ENCODE peak calls at places on chromosomes 2 and 18, in four cellular contexts. Y is neural progenitor cell, D is GM23248, E is HepG2. Z is an unnamed sample.

GRCh38 chr2:162092656-162093556 is 18.9 kb upstream of the DPP4 start:
- DNase-seq in E (no peak), D (peak), Y (no peak), Z (no peak)

GRCh38 chr2:236745420-236746210 is 176.0 kb downstream of the ACKR3 start:
- DNase-seq in D (peak), E (peak), Y (peak), Z (no peak)

GRCh38 chr2:230932556-230933511 is 7.8 kb upstream of the GPR55 start:
- DNase-seq in E (no peak), D (peak), Y (no peak), Z (no peak)

GRCh38 chr2:195049372-195050031 is 607.5 kb upstream of the SLC39A10 start:
- DNase-seq in Y (no peak), D (peak), E (no peak), Z (no peak)

GRCh38 chr18:77056399-77057015 is 76.1 kb downstream of the MBP start:
- DNase-seq in Y (peak), E (peak), D (peak), Z (peak)

GRCh38 chr2:238553159-238553558 is 126.4 kb downstream of the ASB1 start:
- DNase-seq in E (no peak), Y (no peak), D (no peak), Z (no peak)

GRCh38 chr2:101787097-101787496 is 89.6 kb downstream of the MAP4K4 start:
- DNase-seq in Y (no peak), D (peak), E (no peak), Z (no peak)

GRCh38 chr2:236908456-236909388 is 177.0 kb upstream of the COPS8 start:
- DNase-seq in Y (no peak), E (no peak), D (no peak), Z (no peak)

GRCh38 chr18:21115519-21116411 is 4.2 kb upstream of the ROCK1 start:
- DNase-seq in Y (peak), D (peak), E (no peak), Z (no peak)

GRCh38 chr2:134029478-134029877 is 224.4 kb upstream of the MGAT5 start:
- DNase-seq in D (no peak), E (no peak), Y (no peak), Z (no peak)

GRCh38 chr18:77403969-77404535 is 154.4 kb downstream of the GALR1 start:
- DNase-seq in D (no peak), Y (no peak), E (no peak), Z (no peak)

GRCh38 chr2:180604077-180604476 is 376.3 kb upstream of the UBE2E3 start:
- DNase-seq in D (peak), Y (peak), E (peak), Z (peak)

GRCh38 chr2:109382236-109382930 is 231.4 kb downstream of the SEPTIN10 start:
- DNase-seq in Y (no peak), D (no peak), E (no peak), Z (no peak)

GRCh38 chr2:173027181-173028128 is 48.2 kb upstream of the MAP3K20 start:
- DNase-seq in D (peak), E (peak), Y (peak), Z (peak)

GRCh38 chr2:53252115-53252514 is 515.5 kb upstream of the CHAC2 start:
- DNase-seq in D (no peak), E (no peak), Y (no peak), Z (no peak)
- H2AFZ ChIP-seq in D (no peak), E (no peak), Y (no peak), Z (no peak)

GRCh38 chr2:9972621-9973445 is 21.3 kb downstream of the GRHL1 start:
- DNase-seq in Y (no peak), D (peak), E (no peak), Z (no peak)

GRCh38 chr2:9974344-9974743 is 22.9 kb downstream of the GRHL1 start:
- DNase-seq in E (no peak), D (no peak), Y (no peak), Z (no peak)

GRCh38 chr2:9975805-9976447 is 24.4 kb downstream of the GRHL1 start:
- DNase-seq in D (peak), Y (no peak), E (no peak), Z (no peak)

GRCh38 chr2:9973691-9974090 is 22.2 kb downstream of the GRHL1 start:
- DNase-seq in D (no peak), E (no peak), Y (no peak), Z (no peak)

DNA sequence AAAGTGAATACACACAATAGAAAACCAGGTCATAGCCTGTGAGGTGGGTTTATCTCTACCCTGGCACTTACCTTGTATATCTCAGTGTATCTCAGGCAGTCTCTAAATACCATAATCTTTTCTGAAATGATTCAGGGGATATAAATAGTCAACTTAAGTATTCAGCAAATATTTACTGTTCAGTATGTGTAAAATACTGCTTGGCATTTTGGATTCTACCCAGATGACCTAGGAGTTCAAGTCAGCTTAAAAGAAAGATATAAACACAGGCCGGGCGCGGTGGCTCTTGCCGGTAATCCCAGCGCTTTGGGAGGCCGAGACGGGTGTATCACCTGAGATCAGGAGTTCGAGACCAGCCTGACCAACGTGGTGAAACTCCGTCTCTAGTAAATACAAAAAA is 23.8 kb downstream of the GRHL1 start:
- DNase-seq in Y (no peak), D (no peak), E (no peak), Z (no peak)
- H3K27ac ChIP-seq in Y (no peak), D (no peak), E (no peak), Z (no peak)

GRCh38 chr18:7482342-7482741 is 84.8 kb upstream of the PTPRM start:
- DNase-seq in E (no peak), Y (no peak), D (peak), Z (no peak)
- H2AFZ ChIP-seq in E (no peak), Y (no peak), D (no peak), Z (no peak)

GRCh38 chr2:177282787-177283533 is 18.4 kb upstream of the NFE2L2 start:
- DNase-seq in E (no peak), D (no peak), Y (no peak), Z (no peak)

GRCh38 chr2:177279847-177280246 is 15.3 kb upstream of the NFE2L2 start:
- DNase-seq in D (no peak), Y (no peak), E (no peak), Z (no peak)

GRCh38 chr2:177283871-177284270 is 19.3 kb upstream of the NFE2L2 start:
- DNase-seq in Y (no peak), E (no peak), D (no peak), Z (no peak)

GRCh38 chr2:177281400-177282021 is 17.0 kb upstream of the NFE2L2 start:
- DNase-seq in E (no peak), Y (no peak), D (no peak), Z (no peak)

GRCh38 chr2:177282101-177282573 is 17.6 kb upstream of the NFE2L2 start:
- DNase-seq in D (peak), Y (no peak), E (no peak), Z (no peak)
- H3K27ac ChIP-seq in D (no peak), Y (no peak), E (no peak), Z (no peak)

GRCh38 chr2:204550738-204551137 is 5.5 kb downstream of the PARD3B start:
- DNase-seq in D (peak), Y (no peak), E (no peak), Z (no peak)
- H2AFZ ChIP-seq in D (peak), Y (no peak), E (no peak), Z (no peak)

GRCh38 chr2:67437132-67437531 is 40.0 kb downstream of the ETAA1 start:
- DNase-seq in E (no peak), Y (no peak), D (no peak), Z (no peak)

GRCh38 chr2:67436221-67436620 is 39.1 kb downstream of the ETAA1 start:
- DNase-seq in Y (no peak), E (no peak), D (no peak), Z (no peak)
- H3K27ac ChIP-seq in Y (no peak), E (no peak), D (no peak), Z (no peak)

GRCh38 chr2:207044963-207045362 is 105.6 kb downstream of the CPO start:
- DNase-seq in D (no peak), E (peak), Y (no peak), Z (no peak)

GRCh38 chr2:207045531-207045930 is 106.2 kb downstream of the CPO start:
- DNase-seq in E (no peak), Y (no peak), D (peak), Z (no peak)

GRCh38 chr2:207044380-207044779 is 105.1 kb downstream of the CPO start:
- DNase-seq in E (no peak), D (no peak), Y (no peak), Z (no peak)

GRCh38 chr2:207048421-207048820 is 109.1 kb downstream of the CPO start:
- DNase-seq in D (no peak), Y (no peak), E (no peak), Z (no peak)

DNA sequence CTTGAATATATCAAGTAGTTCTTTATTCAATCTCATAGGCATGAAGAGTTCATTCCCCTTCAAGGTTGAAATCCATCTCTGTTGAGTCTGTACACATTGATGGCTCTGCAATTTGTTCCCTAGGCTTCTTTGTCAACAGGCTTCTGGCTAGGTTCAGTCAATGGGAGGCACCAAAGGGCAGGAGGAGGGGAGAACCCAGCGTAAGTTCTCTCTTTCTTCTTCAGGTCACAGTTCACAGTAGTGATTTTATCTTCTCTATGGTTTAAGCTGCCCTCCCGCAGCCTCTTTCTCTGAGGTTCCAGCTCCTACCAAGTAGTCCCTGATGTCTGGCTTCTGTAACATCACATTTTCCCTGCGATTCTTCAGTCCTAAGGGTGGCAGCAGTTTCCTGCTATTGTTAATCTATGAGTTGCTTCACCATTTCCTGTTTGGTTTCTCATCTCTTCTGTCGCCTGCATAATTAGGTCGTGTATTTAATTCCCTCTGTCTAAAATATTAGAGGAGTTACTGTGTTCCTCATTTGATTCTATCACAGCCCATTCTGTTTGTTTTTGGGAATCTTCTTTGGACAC is 107.4 kb downstream of the CPO start:
- DNase-seq in Y (no peak), E (no peak), D (peak), Z (peak)
- H2AFZ ChIP-seq in Y (no peak), E (no peak), D (peak), Z (no peak)

GRCh38 chr2:8539743-8540551 is 141.9 kb upstream of the ID2 start:
- DNase-seq in D (no peak), E (no peak), Y (peak), Z (no peak)
- H3K27ac ChIP-seq in D (no peak), E (no peak), Y (no peak), Z (no peak)

GRCh38 chr2:158968396-158969161 is at the start of gene TANC1:
- DNase-seq in E (peak), Y (peak), D (peak), Z (no peak)
- H2AFZ ChIP-seq in E (peak), Y (peak), D (peak), Z (no peak)